ENCODE peak calls at places on chromosomes 5 and 9, in ten cellular contexts. V is ovary; X is psoas muscle; S is fibroblast of lung; B is WERI-Rb-1; C is heart right ventricle; L is naive thymus-derived CD4-positive, alpha-beta T cell; M is right lobe of liver; Y is AG04450; J is thyroid gland. W is an unnamed sample.

GRCh38 chr5:42970636-42971559 is 69.2 kb downstream of the ANXA2R start:
- DNase-seq in Y (no peak), S (peak; percentile 10), B (no peak), M (no peak), L (no peak), V (no peak), J (no peak), X (peak; percentile 54), C (no peak), W (no peak)

GRCh38 chr9:126777733-126778132 is 27.1 kb upstream of the ZBTB43 start:
- DNase-seq in J (peak; percentile 6), C (no peak), X (no peak), V (no peak), S (no peak), B (peak; percentile 62), M (no peak), L (no peak), Y (no peak), W (no peak)

GRCh38 chr9:122264360-122265264 is at the start of the genes MRRF and RBM18:
- DNase-seq in B (peak; percentile 96), X (peak; percentile 95), V (peak; percentile 85), Y (peak; percentile 65), S (peak; percentile 89), J (peak; percentile 87), M (peak; percentile 92), C (peak; percentile 90), L (peak; percentile 90), W (peak; percentile 94)

GRCh38 chr9:136326061-136326776 is 1.1 kb upstream of the GPSM1 start:
- DNase-seq in C (no peak), L (no peak), J (no peak), M (no peak), B (no peak), X (no peak), V (peak; percentile 76), S (peak; percentile 82), Y (peak; percentile 90), W (peak; percentile 68)

GRCh38 chr5:120464627-120465280 is 654 bp downstream of the PRR16 start:
- DNase-seq in X (peak; percentile 70), B (peak; percentile 29), V (no peak), Y (no peak), M (peak; percentile 24), S (peak; percentile 65), C (peak; percentile 41), J (peak; percentile 9), L (peak; percentile 1), W (peak; percentile 52)

GRCh38 chr5:34695275-34696032 is 39.3 kb downstream of the RAI14 start:
- DNase-seq in M (no peak), C (no peak), X (no peak), J (no peak), B (no peak), L (no peak), V (no peak), S (no peak), Y (no peak), W (no peak)

GRCh38 chr9:105127863-105128220 is 116.6 kb upstream of the SLC44A1 start:
- DNase-seq in X (no peak), J (no peak), Y (no peak), B (no peak), M (no peak), S (peak; percentile 80), V (no peak), C (no peak), L (peak; percentile 77), W (no peak)

GRCh38 chr5:68333649-68334549 is 118.3 kb downstream of the PIK3R1 start:
- DNase-seq in S (peak; percentile 95), V (no peak), C (no peak), L (no peak), J (no peak), X (no peak), Y (peak; percentile 36), M (no peak), B (no peak), W (no peak)

DNA sequence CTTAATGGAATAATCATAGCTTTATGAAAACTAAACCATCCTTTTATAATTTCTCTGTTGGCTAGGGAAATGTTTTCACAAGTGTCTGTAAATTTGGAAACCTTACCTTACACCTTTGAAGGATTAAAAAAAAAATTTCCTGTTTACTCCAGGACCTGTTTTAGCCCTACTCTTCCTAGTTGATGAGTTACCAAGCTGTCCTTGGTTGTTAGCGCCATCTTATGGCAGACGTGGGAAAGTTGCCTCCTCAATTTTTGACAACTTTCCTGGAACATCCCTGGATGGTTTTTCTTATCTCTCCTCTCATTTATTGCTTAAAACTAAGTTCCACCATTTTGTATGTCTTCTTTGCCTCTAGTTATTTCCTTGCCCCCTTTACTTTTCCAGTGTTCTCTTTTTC is 25.7 kb downstream of the ZSWIM6 start:
- DNase-seq in B (peak; percentile 26), V (no peak), C (no peak), S (no peak), Y (no peak), X (no peak), M (no peak), J (no peak), L (no peak), W (peak; percentile 32)
- H3K9me3 ChIP-seq in B (no peaks in the 10 kb centered on the region), V (no peaks in the 10 kb centered on the region), C (peaks cover 11% of the 10 kb centered on the region), S (no peaks in the 10 kb centered on the region), Y (no peaks in the 10 kb centered on the region), X (peaks cover 8% of the 10 kb centered on the region), M (no peaks in the 10 kb centered on the region), J (no peaks in the 10 kb centered on the region), L (no peaks in the 10 kb centered on the region), W (no peaks in the 10 kb centered on the region)

GRCh38 chr9:97972753-97973152 is 10.4 kb upstream of the ANP32B start:
- DNase-seq in V (no peak), B (no peak), C (no peak), Y (no peak), X (no peak), M (no peak), J (no peak), S (no peak), L (no peak), W (no peak)
- H3K27me3 ChIP-seq in V (no peaks in the 10 kb centered on the region), B (no peaks in the 10 kb centered on the region), C (no peaks in the 10 kb centered on the region), Y (peaks cover 4% of the 10 kb centered on the region), X (no peaks in the 10 kb centered on the region), M (no peaks in the 10 kb centered on the region), J (no peaks in the 10 kb centered on the region), S (no peaks in the 10 kb centered on the region), L (no peaks in the 10 kb centered on the region), W (peaks cover 4% of the 10 kb centered on the region)

GRCh38 chr9:118782790-118783463 is 586.3 kb downstream of the BRINP1 start:
- DNase-seq in X (no peak), C (no peak), L (no peak), S (no peak), Y (no peak), J (no peak), V (no peak), B (no peak), M (no peak), W (no peak)
- H3K9me3 ChIP-seq in X (no peaks in the 10 kb centered on the region), C (peaks cover 8% of the 10 kb centered on the region), L (no peaks in the 10 kb centered on the region), S (no peaks in the 10 kb centered on the region), Y (peaks cover 10% of the 10 kb centered on the region), J (no peaks in the 10 kb centered on the region), V (no peaks in the 10 kb centered on the region), B (no peaks in the 10 kb centered on the region), M (no peaks in the 10 kb centered on the region), W (no peaks in the 10 kb centered on the region)

DNA sequence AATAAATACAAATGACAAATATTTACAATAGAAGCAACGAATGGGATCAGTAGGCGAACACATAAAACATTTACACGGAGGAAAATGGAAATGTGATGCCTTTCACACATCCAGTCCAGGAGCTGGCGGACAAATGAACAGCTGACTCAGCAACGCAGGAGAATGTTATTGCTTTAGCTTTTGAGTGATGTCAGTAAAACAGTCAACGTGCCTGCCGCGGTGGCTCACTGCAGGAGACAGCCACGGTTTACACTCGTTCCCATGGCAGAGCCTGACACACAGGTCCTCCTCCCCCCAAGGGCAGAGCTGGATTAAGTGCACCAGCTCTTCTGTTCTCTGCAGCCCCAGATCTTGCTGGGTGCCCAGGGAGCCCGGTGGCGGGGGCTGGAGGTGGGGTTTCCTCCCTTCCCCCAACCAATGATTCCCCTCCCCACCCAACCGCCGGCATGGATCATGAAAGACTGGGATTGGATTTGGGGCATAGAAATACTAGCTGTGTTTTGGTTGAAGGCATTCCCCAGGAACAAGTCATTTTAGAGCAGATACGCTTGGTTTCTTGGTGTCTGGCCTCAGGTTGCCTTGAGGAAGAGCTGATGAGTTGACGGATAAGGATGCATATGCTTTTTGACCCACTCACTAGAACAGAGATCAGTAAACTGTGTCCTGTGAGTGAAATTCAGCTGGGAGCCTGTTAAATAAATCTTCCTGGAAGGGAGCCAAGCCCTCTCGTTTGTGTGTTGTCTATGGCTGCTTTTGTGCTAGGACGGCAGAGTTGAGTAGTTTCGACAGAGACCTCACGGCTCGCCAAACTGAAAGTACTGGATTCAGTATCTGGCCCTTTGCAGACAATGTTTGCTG is 12.5 kb downstream of the STC2 start:
- DNase-seq in L (no peak), V (peak; percentile 51), S (peak; percentile 80), J (peak; percentile 83), C (peak; percentile 66), B (no peak), Y (peak; percentile 67), X (no peak), M (no peak), W (peak; percentile 85)
- H3K27me3 ChIP-seq in L (no peaks in the 10 kb centered on the region), V (no peaks in the 10 kb centered on the region), S (no peaks in the 10 kb centered on the region), J (no peaks in the 10 kb centered on the region), C (no peaks in the 10 kb centered on the region), B (no peaks in the 10 kb centered on the region), Y (no peaks in the 10 kb centered on the region), X (no peaks in the 10 kb centered on the region), M (no peaks in the 10 kb centered on the region), W (no peaks in the 10 kb centered on the region)

DNA sequence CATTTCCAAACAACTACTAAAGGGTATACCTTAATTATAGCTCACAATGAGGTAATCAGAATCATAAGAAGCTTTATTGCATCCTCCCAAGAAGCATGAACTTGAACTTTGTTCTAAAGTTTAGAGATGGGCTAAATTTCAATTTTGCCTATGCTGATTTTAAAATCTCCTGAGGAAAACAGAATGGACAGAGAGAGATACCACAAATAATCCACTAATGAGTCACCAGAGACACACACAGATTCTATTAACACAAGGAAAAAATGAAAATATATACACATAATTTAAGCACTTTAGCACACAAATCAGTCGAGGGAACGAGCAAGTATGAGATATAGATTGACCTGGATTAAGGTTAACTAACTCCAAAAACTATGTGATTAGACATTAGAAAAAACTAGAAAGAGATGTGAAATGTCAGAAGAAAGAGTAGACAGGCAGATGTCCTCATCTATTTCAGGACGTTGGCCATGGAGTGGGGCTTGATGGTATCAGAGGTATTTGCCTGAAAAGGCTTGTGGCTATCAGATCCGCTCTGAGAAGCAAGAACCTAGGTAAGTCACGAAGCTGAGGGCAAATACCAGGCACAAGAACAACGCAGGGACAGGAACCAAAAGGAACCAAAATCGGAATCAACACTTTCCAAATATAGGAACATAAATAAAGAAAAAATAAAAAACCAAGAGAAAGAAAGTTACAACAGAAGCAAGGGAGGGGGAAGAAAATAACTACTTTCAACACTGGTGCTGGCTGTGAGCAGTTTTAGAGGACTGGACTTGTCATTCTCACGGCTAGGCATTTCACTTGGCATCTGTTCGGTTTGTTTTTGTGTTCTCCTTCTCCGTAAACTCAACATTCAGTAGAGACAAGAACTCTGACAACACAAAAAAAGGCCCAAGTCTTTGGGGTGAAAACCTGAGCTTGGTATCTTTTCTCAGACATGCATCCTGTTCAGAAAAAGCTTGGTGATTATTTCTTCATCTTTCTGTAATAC is 294.6 kb upstream of the PUM3 start:
- DNase-seq in Y (no peak), S (no peak), M (no peak), B (no peak), C (no peak), J (no peak), X (no peak), L (no peak), V (no peak), W (no peak)
- H3K9me3 ChIP-seq in Y (no peaks in the 10 kb centered on the region), S (no peaks in the 10 kb centered on the region), M (no peaks in the 10 kb centered on the region), B (no peaks in the 10 kb centered on the region), C (peaks cover 28% of the 10 kb centered on the region), J (no peaks in the 10 kb centered on the region), X (no peaks in the 10 kb centered on the region), L (no peaks in the 10 kb centered on the region), V (no peaks in the 10 kb centered on the region), W (no peaks in the 10 kb centered on the region)